ENCODE peak calls at places on chromosomes 5 and 9, in six cellular contexts. One of them, this sample, is unnamed.

GRCh38 chr5:59517926-59518585 is 375.5 kb downstream of the PDE4D start:
- DNase-seq in psoas muscle: no peak
- DNase-seq in naive thymus-derived CD4-positive, alpha-beta T cell: no peak
- DNase-seq in mammary epithelial cell: peak; percentile 61
- DNase-seq in right atrium auricular region: no peak
- DNase-seq in right cardiac atrium: no peak
- DNase-seq in this sample: no peak

GRCh38 chr9:82531795-82532194 is 531.1 kb downstream of the RASEF start:
- DNase-seq in psoas muscle: no peak
- DNase-seq in naive thymus-derived CD4-positive, alpha-beta T cell: no peak
- DNase-seq in mammary epithelial cell: peak; percentile 2
- DNase-seq in right atrium auricular region: no peak
- DNase-seq in right cardiac atrium: no peak
- DNase-seq in this sample: no peak

GRCh38 chr5:32387841-32388240 is 56.7 kb downstream of the ZFR start:
- DNase-seq in psoas muscle: no peak
- DNase-seq in naive thymus-derived CD4-positive, alpha-beta T cell: no peak
- DNase-seq in mammary epithelial cell: no peak
- DNase-seq in right atrium auricular region: no peak
- DNase-seq in right cardiac atrium: no peak
- DNase-seq in this sample: no peak

GRCh38 chr5:132456553-132457361 is 33.8 kb downstream of the IRF1 start:
- DNase-seq in psoas muscle: peak; percentile 77
- DNase-seq in naive thymus-derived CD4-positive, alpha-beta T cell: peak; percentile 80
- DNase-seq in mammary epithelial cell: no peak
- DNase-seq in right atrium auricular region: peak; percentile 81
- DNase-seq in right cardiac atrium: peak; percentile 79
- DNase-seq in this sample: no peak

GRCh38 chr5:76082790-76083554 is at the start of gene SV2C:
- DNase-seq in psoas muscle: no peak
- DNase-seq in naive thymus-derived CD4-positive, alpha-beta T cell: no peak
- DNase-seq in mammary epithelial cell: peak; percentile 21
- DNase-seq in right atrium auricular region: no peak
- DNase-seq in right cardiac atrium: peak; percentile 53
- DNase-seq in this sample: peak; percentile 10

GRCh38 chr9:37899041-37899440 is 4.9 kb downstream of the SLC25A51 start:
- DNase-seq in psoas muscle: no peak
- DNase-seq in naive thymus-derived CD4-positive, alpha-beta T cell: no peak
- DNase-seq in mammary epithelial cell: no peak
- DNase-seq in right atrium auricular region: no peak
- DNase-seq in right cardiac atrium: no peak
- DNase-seq in this sample: peak; percentile 30

GRCh38 chr9:111231801-111232580 is 98.0 kb downstream of the OR2K2 start:
- DNase-seq in psoas muscle: no peak
- DNase-seq in naive thymus-derived CD4-positive, alpha-beta T cell: no peak
- DNase-seq in mammary epithelial cell: no peak
- DNase-seq in right atrium auricular region: no peak
- DNase-seq in right cardiac atrium: no peak
- DNase-seq in this sample: no peak

GRCh38 chr5:117803533-117803932 is 1184.8 kb downstream of the DTWD2 start:
- DNase-seq in psoas muscle: no peak
- DNase-seq in naive thymus-derived CD4-positive, alpha-beta T cell: no peak
- DNase-seq in mammary epithelial cell: no peak
- DNase-seq in right atrium auricular region: no peak
- DNase-seq in right cardiac atrium: no peak
- DNase-seq in this sample: no peak

GRCh38 chr5:135236187-135236835 is 162.7 kb downstream of the MACROH2A1 start:
- DNase-seq in psoas muscle: no peak
- DNase-seq in naive thymus-derived CD4-positive, alpha-beta T cell: no peak
- DNase-seq in mammary epithelial cell: no peak
- DNase-seq in right atrium auricular region: peak; percentile 38
- DNase-seq in right cardiac atrium: no peak
- DNase-seq in this sample: no peak

GRCh38 chr5:139251695-139252288 is 41.7 kb upstream of the MATR3 start:
- DNase-seq in psoas muscle: no peak
- DNase-seq in naive thymus-derived CD4-positive, alpha-beta T cell: no peak
- DNase-seq in mammary epithelial cell: no peak
- DNase-seq in right atrium auricular region: no peak
- DNase-seq in right cardiac atrium: no peak
- DNase-seq in this sample: peak; percentile 52

GRCh38 chr5:59798862-59799667 is 94.5 kb downstream of the PDE4D start:
- DNase-seq in psoas muscle: no peak
- DNase-seq in naive thymus-derived CD4-positive, alpha-beta T cell: no peak
- DNase-seq in mammary epithelial cell: peak; percentile 69
- DNase-seq in right atrium auricular region: no peak
- DNase-seq in right cardiac atrium: no peak
- DNase-seq in this sample: no peak

DNA sequence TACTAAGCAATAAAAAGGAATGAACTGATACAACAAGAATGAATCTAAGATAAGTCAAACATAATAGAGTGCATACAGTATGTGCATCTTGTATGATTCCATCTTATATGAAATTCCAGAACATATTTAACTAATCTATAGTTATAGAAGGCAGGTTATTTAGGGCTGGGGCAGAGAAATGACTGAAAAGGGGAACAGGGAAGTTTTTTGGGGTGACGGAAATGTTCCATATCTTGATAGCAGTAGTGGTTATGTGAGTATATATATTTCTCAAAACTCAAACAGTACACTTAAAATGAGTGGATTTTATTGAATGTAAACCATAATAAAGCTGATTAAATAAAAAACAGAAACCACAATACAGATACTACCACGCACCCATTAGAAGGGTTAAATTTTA is 24.6 kb downstream of the FBXW11 start:
- DNase-seq in psoas muscle: no peak
- DNase-seq in naive thymus-derived CD4-positive, alpha-beta T cell: no peak
- DNase-seq in mammary epithelial cell: no peak
- DNase-seq in right atrium auricular region: no peak
- DNase-seq in right cardiac atrium: no peak
- DNase-seq in this sample: no peak
- H3K9me3 ChIP-seq in psoas muscle: peaks cover 15% of the 10 kb centered on the region
- H3K9me3 ChIP-seq in naive thymus-derived CD4-positive, alpha-beta T cell: no peaks in the 10 kb centered on the region
- H3K9me3 ChIP-seq in mammary epithelial cell: peaks cover 10% of the 10 kb centered on the region
- H3K9me3 ChIP-seq in right atrium auricular region: peaks cover 4% of the 10 kb centered on the region
- H3K9me3 ChIP-seq in right cardiac atrium: no peaks in the 10 kb centered on the region
- H3K9me3 ChIP-seq in this sample: no peaks in the 10 kb centered on the region

GRCh38 chr5:94793816-94794198 is 175.3 kb downstream of the SLF1 start:
- DNase-seq in psoas muscle: no peak
- DNase-seq in naive thymus-derived CD4-positive, alpha-beta T cell: no peak
- DNase-seq in mammary epithelial cell: peak; percentile 5
- DNase-seq in right atrium auricular region: no peak
- DNase-seq in right cardiac atrium: no peak
- DNase-seq in this sample: no peak
- H3K27ac ChIP-seq in psoas muscle: no peak overlapping the region
- H3K27ac ChIP-seq in naive thymus-derived CD4-positive, alpha-beta T cell: peak overlapping the region; percentile 24
- H3K27ac ChIP-seq in mammary epithelial cell: no peak overlapping the region
- H3K27ac ChIP-seq in right atrium auricular region: no peak overlapping the region
- H3K27ac ChIP-seq in right cardiac atrium: no peak overlapping the region
- H3K27ac ChIP-seq in this sample: no peak overlapping the region

DNA sequence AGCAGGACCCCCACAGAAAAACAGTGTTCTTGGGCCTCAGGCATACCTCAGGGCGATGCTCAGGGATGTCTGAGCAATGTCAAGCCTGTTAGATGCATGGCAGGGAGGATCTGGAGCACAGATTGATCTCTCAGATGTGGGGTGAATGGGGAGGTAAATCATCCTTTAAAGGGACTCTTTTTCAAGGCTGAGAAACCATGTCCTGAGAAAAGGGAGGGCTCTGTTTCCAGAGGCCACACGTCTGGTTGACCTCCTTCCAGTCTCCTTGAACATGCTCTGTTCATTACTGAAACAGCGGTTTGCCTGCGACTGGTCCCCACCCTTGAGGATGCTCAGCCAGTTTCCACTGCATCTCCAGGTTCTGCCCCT is 135.7 kb downstream of the AOPEP start:
- DNase-seq in psoas muscle: no peak
- DNase-seq in naive thymus-derived CD4-positive, alpha-beta T cell: no peak
- DNase-seq in mammary epithelial cell: no peak
- DNase-seq in right atrium auricular region: no peak
- DNase-seq in right cardiac atrium: no peak
- DNase-seq in this sample: no peak
- H3K4me1 ChIP-seq in psoas muscle: peaks cover 47% of the 10 kb centered on the region
- H3K4me1 ChIP-seq in naive thymus-derived CD4-positive, alpha-beta T cell: peaks cover 26% of the 10 kb centered on the region
- H3K4me1 ChIP-seq in mammary epithelial cell: peaks cover 6% of the 10 kb centered on the region
- H3K4me1 ChIP-seq in right atrium auricular region: peaks cover 36% of the 10 kb centered on the region
- H3K4me1 ChIP-seq in right cardiac atrium: peaks cover 2% of the 10 kb centered on the region
- H3K4me1 ChIP-seq in this sample: peaks cover 33% of the 10 kb centered on the region

GRCh38 chr5:17260549-17260948 is 43.1 kb downstream of the BASP1 start:
- DNase-seq in psoas muscle: no peak
- DNase-seq in naive thymus-derived CD4-positive, alpha-beta T cell: no peak
- DNase-seq in mammary epithelial cell: no peak
- DNase-seq in right atrium auricular region: no peak
- DNase-seq in right cardiac atrium: no peak
- DNase-seq in this sample: no peak
- H3K9me3 ChIP-seq in psoas muscle: no peaks in the 10 kb centered on the region
- H3K9me3 ChIP-seq in naive thymus-derived CD4-positive, alpha-beta T cell: no peaks in the 10 kb centered on the region
- H3K9me3 ChIP-seq in mammary epithelial cell: no peaks in the 10 kb centered on the region
- H3K9me3 ChIP-seq in right atrium auricular region: no peaks in the 10 kb centered on the region
- H3K9me3 ChIP-seq in right cardiac atrium: peaks cover 12% of the 10 kb centered on the region
- H3K9me3 ChIP-seq in this sample: no peaks in the 10 kb centered on the region

GRCh38 chr5:79561525-79561893 is 47.6 kb upstream of the HOMER1 start:
- DNase-seq in psoas muscle: no peak
- DNase-seq in naive thymus-derived CD4-positive, alpha-beta T cell: no peak
- DNase-seq in mammary epithelial cell: no peak
- DNase-seq in right atrium auricular region: no peak
- DNase-seq in right cardiac atrium: no peak
- DNase-seq in this sample: no peak
- H3K27ac ChIP-seq in psoas muscle: peak overlapping the region; percentile 38
- H3K27ac ChIP-seq in naive thymus-derived CD4-positive, alpha-beta T cell: no peak overlapping the region
- H3K27ac ChIP-seq in mammary epithelial cell: no peak overlapping the region
- H3K27ac ChIP-seq in right atrium auricular region: no peak overlapping the region
- H3K27ac ChIP-seq in right cardiac atrium: no peak overlapping the region
- H3K27ac ChIP-seq in this sample: no peak overlapping the region

GRCh38 chr5:54049963-54050362 is 260.4 kb downstream of the ARL15 start:
- DNase-seq in psoas muscle: no peak
- DNase-seq in naive thymus-derived CD4-positive, alpha-beta T cell: no peak
- DNase-seq in mammary epithelial cell: no peak
- DNase-seq in right atrium auricular region: no peak
- DNase-seq in right cardiac atrium: no peak
- DNase-seq in this sample: peak; percentile 71
- H3K4me1 ChIP-seq in psoas muscle: no peaks in the 10 kb centered on the region
- H3K4me1 ChIP-seq in naive thymus-derived CD4-positive, alpha-beta T cell: no peaks in the 10 kb centered on the region
- H3K4me1 ChIP-seq in mammary epithelial cell: no peaks in the 10 kb centered on the region
- H3K4me1 ChIP-seq in right atrium auricular region: no peaks in the 10 kb centered on the region
- H3K4me1 ChIP-seq in right cardiac atrium: no peaks in the 10 kb centered on the region
- H3K4me1 ChIP-seq in this sample: peaks cover 14% of the 10 kb centered on the region

GRCh38 chr5:17127743-17128231 is 89.6 kb upstream of the BASP1 start:
- DNase-seq in psoas muscle: no peak
- DNase-seq in naive thymus-derived CD4-positive, alpha-beta T cell: no peak
- DNase-seq in mammary epithelial cell: peak; percentile 86
- DNase-seq in right atrium auricular region: no peak
- DNase-seq in right cardiac atrium: no peak
- DNase-seq in this sample: peak; percentile 63

GRCh38 chr5:17135050-17135449 is 82.4 kb upstream of the BASP1 start:
- DNase-seq in psoas muscle: no peak
- DNase-seq in naive thymus-derived CD4-positive, alpha-beta T cell: no peak
- DNase-seq in mammary epithelial cell: no peak
- DNase-seq in right atrium auricular region: no peak
- DNase-seq in right cardiac atrium: no peak
- DNase-seq in this sample: no peak

GRCh38 chr5:17129093-17129492 is 88.3 kb upstream of the BASP1 start:
- DNase-seq in psoas muscle: no peak
- DNase-seq in naive thymus-derived CD4-positive, alpha-beta T cell: no peak
- DNase-seq in mammary epithelial cell: no peak
- DNase-seq in right atrium auricular region: no peak
- DNase-seq in right cardiac atrium: no peak
- DNase-seq in this sample: no peak

GRCh38 chr5:17132444-17133083 is 84.9 kb upstream of the BASP1 start:
- DNase-seq in psoas muscle: no peak
- DNase-seq in naive thymus-derived CD4-positive, alpha-beta T cell: no peak
- DNase-seq in mammary epithelial cell: no peak
- DNase-seq in right atrium auricular region: no peak
- DNase-seq in right cardiac atrium: no peak
- DNase-seq in this sample: peak; percentile 61
- H3K9me3 ChIP-seq in psoas muscle: no peaks in the 10 kb centered on the region
- H3K9me3 ChIP-seq in naive thymus-derived CD4-positive, alpha-beta T cell: no peaks in the 10 kb centered on the region
- H3K9me3 ChIP-seq in mammary epithelial cell: peaks cover 4% of the 10 kb centered on the region
- H3K9me3 ChIP-seq in right atrium auricular region: no peaks in the 10 kb centered on the region
- H3K9me3 ChIP-seq in right cardiac atrium: peaks cover 7% of the 10 kb centered on the region
- H3K9me3 ChIP-seq in this sample: no peaks in the 10 kb centered on the region

GRCh38 chr5:60842859-60843692 is 993 bp downstream of the ELOVL7 start:
- DNase-seq in psoas muscle: peak; percentile 15
- DNase-seq in naive thymus-derived CD4-positive, alpha-beta T cell: no peak
- DNase-seq in mammary epithelial cell: peak; percentile 58
- DNase-seq in right atrium auricular region: no peak
- DNase-seq in right cardiac atrium: no peak
- DNase-seq in this sample: peak; percentile 15
- H3K27ac ChIP-seq in psoas muscle: no peak overlapping the region
- H3K27ac ChIP-seq in naive thymus-derived CD4-positive, alpha-beta T cell: no peak overlapping the region
- H3K27ac ChIP-seq in mammary epithelial cell: peak overlapping the region; percentile 55
- H3K27ac ChIP-seq in right atrium auricular region: no peak overlapping the region
- H3K27ac ChIP-seq in right cardiac atrium: no peak overlapping the region
- H3K27ac ChIP-seq in this sample: no peak overlapping the region

This sample was measured in cardiac muscle cell.